ENCODE peak calls at places on chromosomes 7 and 10, in eight cellular contexts. L is neural progenitor cell, Y is MM.1S, J is GM23248, I is GM23338, M is PC-3, V is HCT116, O is SK-N-SH. A is an unnamed sample.

GRCh38 chr7:137097111-137097510 is 228.7 kb downstream of the CHRM2 start:
- DNase-seq in Y (no peak), V (no peak), I (no peak), J (no peak), L (no peak), M (no peak), O (no peak), A (no peak)

GRCh38 chr10:35607475-35608316 is 2.6 kb downstream of the GJD4 start:
- DNase-seq in J (peak), O (peak), V (no peak), I (peak), L (no peak), Y (no peak), M (peak), A (no peak)

GRCh38 chr7:29154076-29154475 is 7.7 kb upstream of the CPVL start:
- DNase-seq in Y (no peak), J (no peak), I (no peak), L (no peak), V (no peak), O (no peak), M (peak), A (no peak)

GRCh38 chr7:107661081-107661864 is 645 bp downstream of the SLC26A4 start:
- DNase-seq in V (no peak), M (peak), I (peak), L (peak), O (peak), Y (no peak), J (peak), A (peak)

GRCh38 chr7:91941450-91941849 is 788 bp downstream of the AKAP9 start:
- DNase-seq in Y (peak), V (no peak), J (peak), L (peak), M (peak), I (peak), O (peak), A (peak)

GRCh38 chr10:121245799-121246198 is 352.4 kb downstream of the FGFR2 start:
- DNase-seq in V (no peak), J (no peak), O (no peak), I (no peak), L (no peak), M (no peak), Y (no peak), A (no peak)

GRCh38 chr10:117541405-117541908 is 1.1 kb upstream of the EMX2 start:
- DNase-seq in Y (no peak), O (no peak), I (peak), M (no peak), J (peak), V (no peak), L (peak), A (no peak)

GRCh38 chr10:49596493-49596809 is 13.7 kb upstream of the SLC18A3 start:
- DNase-seq in O (no peak), Y (no peak), V (no peak), M (no peak), I (no peak), J (no peak), L (no peak), A (no peak)

GRCh38 chr10:117334921-117335320 is 40.3 kb downstream of the PDZD8 start:
- DNase-seq in I (no peak), O (no peak), V (no peak), J (no peak), Y (no peak), M (no peak), L (no peak), A (no peak)

GRCh38 chr10:87705339-87705738 is 45.7 kb downstream of the PAPSS2 start:
- DNase-seq in Y (no peak), L (no peak), O (no peak), V (no peak), M (peak), J (peak), I (no peak), A (no peak)

GRCh38 chr7:151824285-151824950 is 52.5 kb downstream of the PRKAG2 start:
- DNase-seq in M (no peak), V (no peak), L (no peak), J (no peak), O (no peak), Y (no peak), I (no peak), A (no peak)

GRCh38 chr10:93438796-93439253 is 43.3 kb downstream of the MYOF start:
- DNase-seq in V (peak), Y (no peak), O (no peak), M (no peak), I (peak), J (no peak), L (peak), A (peak)

GRCh38 chr10:100668001-100668400 is 77.4 kb upstream of the PAX2 start:
- DNase-seq in Y (no peak), I (no peak), L (no peak), O (no peak), M (no peak), J (no peak), V (no peak), A (no peak)

GRCh38 chr7:132226626-132227290 is 349.5 kb downstream of the PLXNA4 start:
- DNase-seq in L (no peak), O (no peak), Y (no peak), J (no peak), I (no peak), V (no peak), M (no peak), A (no peak)

GRCh38 chr7:52283399-52283798 is 752.0 kb upstream of the POM121L12 start:
- DNase-seq in J (no peak), I (no peak), L (no peak), Y (peak), M (no peak), V (no peak), O (no peak), A (no peak)

GRCh38 chr10:122515588-122516231 is 44.8 kb upstream of the DMBT1 start:
- DNase-seq in L (no peak), I (no peak), M (no peak), O (no peak), J (peak), V (no peak), Y (no peak), A (no peak)

GRCh38 chr10:129426670-129427069 is 40.4 kb upstream of the MGMT start:
- DNase-seq in M (no peak), L (no peak), V (no peak), O (no peak), J (no peak), I (no peak), Y (no peak), A (no peak)

GRCh38 chr10:71481746-71482410 is 85.2 kb downstream of the CDH23 start:
- DNase-seq in J (no peak), L (no peak), V (no peak), M (no peak), Y (no peak), O (no peak), I (no peak), A (no peak)

DNA sequence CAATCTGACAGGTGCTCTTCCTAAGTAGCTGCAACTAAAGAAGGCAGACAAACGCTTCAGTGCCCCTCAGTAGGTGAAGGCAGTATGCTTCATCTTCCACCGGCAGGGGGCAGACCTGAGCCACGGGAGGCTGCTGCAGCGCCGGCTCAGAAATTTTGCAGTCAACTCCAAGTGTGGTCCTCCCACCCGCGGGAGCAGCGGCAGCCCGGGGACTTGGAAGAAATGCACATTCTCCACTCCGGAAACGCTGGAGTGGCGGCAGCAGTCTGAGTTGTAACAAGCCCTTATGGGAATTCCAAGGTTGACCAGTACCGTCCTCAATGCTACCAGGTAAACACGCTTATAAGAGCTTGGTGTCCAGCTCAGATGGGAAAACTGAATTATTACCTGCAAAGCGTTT is 3.4 kb downstream of the IGFBP3 start:
- DNase-seq in Y (peak), M (peak), O (peak), J (peak), L (peak), I (peak), V (no peak), A (peak)
- TF ChIP-seq EZH2phosphoT487 in Y (no peak), M (no peak), O (no peak), J (no peak), L (no peak), I (no peak), V (no peak), A (no peak)

DNA sequence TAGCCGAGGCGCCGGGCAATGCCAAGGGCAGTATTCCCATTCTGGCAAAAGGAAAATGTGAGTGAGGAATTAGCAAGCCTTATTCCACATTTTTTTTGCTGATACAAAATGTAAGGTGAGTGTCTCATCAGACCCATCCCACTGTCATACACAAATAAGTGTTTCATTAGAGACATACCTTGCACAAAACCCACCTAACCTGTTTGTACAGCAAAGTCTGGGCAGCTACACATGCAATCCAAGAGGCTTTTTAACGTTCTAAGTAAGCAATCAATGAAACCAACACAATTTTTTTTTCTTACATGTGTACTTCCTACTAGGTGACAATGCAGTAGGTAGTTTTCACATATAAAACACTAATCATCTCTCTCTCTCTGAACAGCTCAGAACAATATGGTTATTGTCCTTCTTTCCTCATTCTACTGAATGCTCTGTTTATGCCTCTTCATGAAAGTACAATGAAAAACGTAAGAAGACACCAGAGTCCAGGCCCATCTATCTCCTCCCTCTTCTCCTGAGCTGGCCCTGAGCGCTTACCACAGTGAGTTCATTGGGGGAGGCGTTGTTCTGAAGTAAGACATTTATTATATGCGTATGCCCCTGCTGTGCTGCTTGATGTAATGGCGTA is 217.2 kb downstream of the ANK3 start:
- DNase-seq in O (no peak), Y (no peak), M (peak), V (no peak), J (no peak), I (no peak), L (no peak), A (no peak)
- TF ChIP-seq EZH2phosphoT487 in O (no peak), Y (no peak), M (no peak), V (no peak), J (no peak), I (no peak), L (no peak), A (no peak)

GRCh38 chr7:13540429-13540828 is 449.0 kb downstream of the ETV1 start:
- DNase-seq in O (no peak), I (no peak), M (peak), Y (no peak), V (no peak), J (peak), L (no peak), A (no peak)
- TF ChIP-seq EZH2phosphoT487 in O (no peak), I (no peak), M (no peak), Y (no peak), V (no peak), J (no peak), L (no peak), A (no peak)

GRCh38 chr7:130134106-130134636 is 63.8 kb downstream of the KLHDC10 start:
- DNase-seq in V (no peak), I (no peak), J (no peak), O (no peak), M (no peak), L (peak), Y (no peak), A (no peak)
- TF ChIP-seq EZH2phosphoT487 in V (no peak), I (no peak), J (no peak), O (no peak), M (no peak), L (no peak), Y (no peak), A (no peak)

DNA sequence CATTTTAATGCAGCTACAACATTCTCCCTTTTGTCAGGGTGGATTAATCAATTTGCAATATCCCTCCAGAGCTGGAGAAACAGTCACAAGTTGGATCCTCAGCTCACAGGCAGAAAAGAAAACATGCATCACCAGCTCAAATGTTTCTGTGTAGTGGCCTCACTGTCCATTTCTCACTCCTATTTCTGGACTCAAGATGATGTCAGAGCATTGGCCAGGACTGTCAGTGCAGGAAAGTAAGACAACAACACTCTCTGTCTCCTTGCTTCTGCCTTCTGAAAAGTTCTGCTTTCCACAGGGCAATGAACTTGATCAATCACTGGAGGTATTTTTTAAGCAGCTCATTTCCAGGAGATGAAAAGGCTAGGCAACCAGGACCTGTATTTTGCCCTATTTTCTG is 8.2 kb upstream of the SVIL start:
- DNase-seq in L (no peak), J (peak), V (no peak), O (no peak), I (no peak), Y (no peak), M (no peak), A (no peak)
- TF ChIP-seq EZH2phosphoT487 in L (no peak), J (no peak), V (no peak), O (no peak), I (no peak), Y (no peak), M (no peak), A (no peak)

DNA sequence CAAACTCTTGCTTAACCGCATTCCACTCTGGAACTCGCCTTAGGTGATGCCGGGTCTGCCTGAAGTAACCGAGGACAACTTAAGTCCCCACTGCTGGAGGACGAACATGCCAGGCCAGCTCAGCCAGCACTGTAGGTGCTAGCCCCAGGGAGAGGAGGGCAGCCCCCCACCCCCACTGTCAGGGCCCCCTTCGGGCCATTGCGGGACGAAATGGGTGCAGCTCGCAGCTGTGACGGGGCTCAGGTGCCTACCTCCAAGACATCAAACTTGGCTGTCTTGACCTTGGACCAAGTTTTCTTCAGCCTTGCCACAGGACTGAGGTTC is 60.4 kb downstream of the CSGALNACT2 start:
- DNase-seq in Y (no peak), M (no peak), L (no peak), J (no peak), O (peak), V (no peak), I (no peak), A (no peak)
- TF ChIP-seq EZH2phosphoT487 in Y (no peak), M (no peak), L (no peak), J (no peak), O (no peak), V (no peak), I (no peak), A (no peak)

GRCh38 chr7:20193242-20193777 is 23.9 kb downstream of the MACC1 start:
- DNase-seq in J (no peak), M (no peak), L (no peak), V (no peak), O (no peak), I (no peak), Y (peak), A (no peak)

GRCh38 chr7:20189852-20190251 is 27.3 kb downstream of the MACC1 start:
- DNase-seq in M (no peak), O (no peak), V (no peak), I (no peak), J (no peak), Y (no peak), L (no peak), A (no peak)

GRCh38 chr7:20190588-20190987 is 26.6 kb downstream of the MACC1 start:
- DNase-seq in O (no peak), L (no peak), Y (no peak), J (no peak), I (no peak), M (no peak), V (no peak), A (no peak)

GRCh38 chr7:20193873-20194272 is 23.3 kb downstream of the MACC1 start:
- DNase-seq in J (no peak), I (no peak), M (no peak), L (no peak), O (no peak), V (no peak), Y (no peak), A (no peak)

GRCh38 chr7:20191044-20191867 is 25.9 kb downstream of the MACC1 start:
- DNase-seq in L (no peak), O (no peak), J (no peak), Y (no peak), M (no peak), I (no peak), V (no peak), A (no peak)
- TF ChIP-seq EZH2phosphoT487 in L (no peak), O (no peak), J (no peak), Y (no peak), M (no peak), I (no peak), V (no peak), A (no peak)

DNA sequence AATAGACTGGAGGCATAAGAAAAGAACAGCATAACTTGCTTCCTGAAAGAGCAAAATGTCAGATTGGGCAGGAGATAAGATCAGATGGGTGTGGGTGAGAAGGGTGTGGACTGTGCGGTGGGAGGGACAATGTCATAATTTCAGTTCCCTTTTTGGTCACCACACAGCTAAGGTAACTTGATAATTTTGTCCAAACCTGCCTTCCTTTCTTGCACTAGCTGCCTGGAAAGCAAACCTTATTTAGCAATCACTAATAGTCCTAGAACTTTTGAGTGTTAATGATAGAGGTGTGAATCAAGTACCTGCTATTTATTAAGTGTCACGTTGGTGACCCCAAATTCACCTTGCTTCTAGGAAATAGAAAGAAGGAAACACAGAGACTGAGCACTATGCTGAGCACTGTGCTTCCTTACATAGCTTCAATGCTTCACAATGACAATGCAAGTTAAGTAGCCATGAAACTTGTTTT is 72.4 kb upstream of the SP4 start:
- DNase-seq in V (no peak), Y (peak), M (no peak), I (no peak), J (no peak), L (no peak), O (no peak), A (no peak)
- TF ChIP-seq EZH2phosphoT487 in V (no peak), Y (no peak), M (no peak), I (no peak), J (no peak), L (no peak), O (no peak), A (no peak)

GRCh38 chr7:128744366-128744905 is 5.3 kb downstream of the CALU start:
- DNase-seq in O (no peak), L (no peak), V (no peak), M (no peak), J (no peak), Y (no peak), I (no peak), A (no peak)
- TF ChIP-seq EZH2phosphoT487 in O (no peak), L (no peak), V (no peak), M (no peak), J (no peak), Y (no peak), I (no peak), A (no peak)

A was measured in hepatocyte.